ENCODE peak calls at places on chromosomes 13 and 19, in nine cellular contexts. One of them, this sample, is unnamed.

GRCh38 chr19:40807147-40808020 is 8.4 kb downstream of the EGLN2 start:
- DNase-seq in fibroblast of pulmonary artery: no peak
- DNase-seq in osteocyte: no peak
- DNase-seq in H9: peak; percentile 86
- DNase-seq in psoas muscle: no peak
- DNase-seq in cardiac fibroblast: no peak
- DNase-seq in BJ: no peak
- DNase-seq in tibial artery: no peak
- DNase-seq in omental fat pad: no peak
- DNase-seq in this sample: no peak

GRCh38 chr13:40317980-40318327 is 348.5 kb downstream of the FOXO1 start:
- DNase-seq in fibroblast of pulmonary artery: no peak
- DNase-seq in osteocyte: no peak
- DNase-seq in H9: no peak
- DNase-seq in psoas muscle: no peak
- DNase-seq in cardiac fibroblast: no peak
- DNase-seq in BJ: no peak
- DNase-seq in tibial artery: no peak
- DNase-seq in omental fat pad: no peak
- DNase-seq in this sample: no peak

GRCh38 chr19:49125025-49125731 is 5.8 kb downstream of the PPFIA3 start:
- DNase-seq in fibroblast of pulmonary artery: no peak
- DNase-seq in osteocyte: no peak
- DNase-seq in H9: peak; percentile 82
- DNase-seq in psoas muscle: no peak
- DNase-seq in cardiac fibroblast: no peak
- DNase-seq in BJ: no peak
- DNase-seq in tibial artery: no peak
- DNase-seq in omental fat pad: no peak
- DNase-seq in this sample: peak; percentile 33

GRCh38 chr13:21683034-21683733 is 12.3 kb downstream of the FGF9 start:
- DNase-seq in fibroblast of pulmonary artery: no peak
- DNase-seq in osteocyte: no peak
- DNase-seq in H9: no peak
- DNase-seq in psoas muscle: no peak
- DNase-seq in cardiac fibroblast: peak; percentile 43
- DNase-seq in BJ: peak; percentile 59
- DNase-seq in tibial artery: no peak
- DNase-seq in omental fat pad: no peak
- DNase-seq in this sample: no peak

GRCh38 chr13:111912991-111913781 is 153.8 kb upstream of the SOX1 start:
- DNase-seq in fibroblast of pulmonary artery: no peak
- DNase-seq in osteocyte: peak; percentile 79
- DNase-seq in H9: peak; percentile 22
- DNase-seq in psoas muscle: no peak
- DNase-seq in cardiac fibroblast: no peak
- DNase-seq in BJ: no peak
- DNase-seq in tibial artery: no peak
- DNase-seq in omental fat pad: no peak
- DNase-seq in this sample: peak; percentile 43

GRCh38 chr13:77001963-77002587 is 10.2 kb downstream of the CLN5 start:
- DNase-seq in fibroblast of pulmonary artery: no peak
- DNase-seq in osteocyte: no peak
- DNase-seq in H9: no peak
- DNase-seq in psoas muscle: no peak
- DNase-seq in cardiac fibroblast: no peak
- DNase-seq in BJ: no peak
- DNase-seq in tibial artery: no peak
- DNase-seq in omental fat pad: no peak
- DNase-seq in this sample: no peak

GRCh38 chr13:35388979-35389378 is 87.5 kb downstream of the MAB21L1 start:
- DNase-seq in fibroblast of pulmonary artery: peak; percentile 62
- DNase-seq in osteocyte: no peak
- DNase-seq in H9: no peak
- DNase-seq in psoas muscle: no peak
- DNase-seq in cardiac fibroblast: peak; percentile 74
- DNase-seq in BJ: no peak
- DNase-seq in tibial artery: no peak
- DNase-seq in omental fat pad: no peak
- DNase-seq in this sample: no peak

GRCh38 chr13:24905242-24905641 is 141.3 kb downstream of the RNF17 start:
- DNase-seq in fibroblast of pulmonary artery: peak; percentile 18
- DNase-seq in osteocyte: no peak
- DNase-seq in H9: no peak
- DNase-seq in psoas muscle: no peak
- DNase-seq in cardiac fibroblast: peak; percentile 70
- DNase-seq in BJ: no peak
- DNase-seq in tibial artery: no peak
- DNase-seq in omental fat pad: no peak
- DNase-seq in this sample: no peak

GRCh38 chr13:44662515-44662914 is 86.4 kb upstream of the TSC22D1 start:
- DNase-seq in fibroblast of pulmonary artery: no peak
- DNase-seq in osteocyte: no peak
- DNase-seq in H9: no peak
- DNase-seq in psoas muscle: no peak
- DNase-seq in cardiac fibroblast: no peak
- DNase-seq in BJ: no peak
- DNase-seq in tibial artery: no peak
- DNase-seq in omental fat pad: no peak
- DNase-seq in this sample: no peak

GRCh38 chr19:50044922-50045321 is 19.1 kb downstream of the ZNF473 start:
- DNase-seq in fibroblast of pulmonary artery: no peak
- DNase-seq in osteocyte: no peak
- DNase-seq in H9: no peak
- DNase-seq in psoas muscle: no peak
- DNase-seq in cardiac fibroblast: no peak
- DNase-seq in BJ: no peak
- DNase-seq in tibial artery: no peak
- DNase-seq in omental fat pad: no peak
- DNase-seq in this sample: no peak

GRCh38 chr19:35265126-35265995 is 3.4 kb upstream of the USF2 start:
- DNase-seq in fibroblast of pulmonary artery: no peak
- DNase-seq in osteocyte: peak; percentile 68
- DNase-seq in H9: peak; percentile 22
- DNase-seq in psoas muscle: peak; percentile 68
- DNase-seq in cardiac fibroblast: no peak
- DNase-seq in BJ: no peak
- DNase-seq in tibial artery: peak; percentile 53
- DNase-seq in omental fat pad: no peak
- DNase-seq in this sample: no peak

GRCh38 chr19:8333771-8334457 is 9.1 kb downstream of the KANK3 start:
- DNase-seq in fibroblast of pulmonary artery: no peak
- DNase-seq in osteocyte: no peak
- DNase-seq in H9: peak; percentile 66
- DNase-seq in psoas muscle: peak; percentile 46
- DNase-seq in cardiac fibroblast: no peak
- DNase-seq in BJ: no peak
- DNase-seq in tibial artery: no peak
- DNase-seq in omental fat pad: no peak
- DNase-seq in this sample: no peak

GRCh38 chr19:44705502-44706010 is 6.6 kb downstream of the CEACAM16 start:
- DNase-seq in fibroblast of pulmonary artery: no peak
- DNase-seq in osteocyte: no peak
- DNase-seq in H9: no peak
- DNase-seq in psoas muscle: no peak
- DNase-seq in cardiac fibroblast: no peak
- DNase-seq in BJ: no peak
- DNase-seq in tibial artery: no peak
- DNase-seq in omental fat pad: no peak
- DNase-seq in this sample: no peak

GRCh38 chr19:52987221-52987620 is 24.5 kb upstream of the ZNF816 start:
- DNase-seq in fibroblast of pulmonary artery: no peak
- DNase-seq in osteocyte: no peak
- DNase-seq in H9: no peak
- DNase-seq in psoas muscle: no peak
- DNase-seq in cardiac fibroblast: no peak
- DNase-seq in BJ: no peak
- DNase-seq in tibial artery: no peak
- DNase-seq in omental fat pad: no peak
- DNase-seq in this sample: no peak

GRCh38 chr13:37194428-37194861 is 89.0 kb upstream of the CSNK1A1L start:
- DNase-seq in fibroblast of pulmonary artery: peak; percentile 84
- DNase-seq in osteocyte: no peak
- DNase-seq in H9: no peak
- DNase-seq in psoas muscle: no peak
- DNase-seq in cardiac fibroblast: peak; percentile 96
- DNase-seq in BJ: no peak
- DNase-seq in tibial artery: no peak
- DNase-seq in omental fat pad: no peak
- DNase-seq in this sample: no peak

GRCh38 chr19:14786421-14786851 is 8.1 kb upstream of the ADGRE2 start:
- DNase-seq in fibroblast of pulmonary artery: peak; percentile 9
- DNase-seq in osteocyte: peak; percentile 57
- DNase-seq in H9: peak; percentile 81
- DNase-seq in psoas muscle: peak; percentile 56
- DNase-seq in cardiac fibroblast: no peak
- DNase-seq in BJ: no peak
- DNase-seq in tibial artery: peak; percentile 51
- DNase-seq in omental fat pad: no peak
- DNase-seq in this sample: peak; percentile 54
- TF ChIP-seq CTCF in fibroblast of pulmonary artery: peak; percentile 64
- TF ChIP-seq CTCF in osteocyte: peak; percentile 50
- TF ChIP-seq CTCF in H9: peak; percentile 95
- TF ChIP-seq CTCF in psoas muscle: peak; percentile 27
- TF ChIP-seq CTCF in cardiac fibroblast: peak; percentile 71
- TF ChIP-seq CTCF in BJ: peak; percentile 82
- TF ChIP-seq CTCF in tibial artery: peak; percentile 26
- TF ChIP-seq CTCF in omental fat pad: no peak
- TF ChIP-seq CTCF in this sample: peak; percentile 74

GRCh38 chr13:97856001-97856675 is 97.3 kb upstream of the IPO5 start:
- DNase-seq in fibroblast of pulmonary artery: peak; percentile 36
- DNase-seq in osteocyte: no peak
- DNase-seq in H9: no peak
- DNase-seq in psoas muscle: peak; percentile 80
- DNase-seq in cardiac fibroblast: peak; percentile 82
- DNase-seq in BJ: no peak
- DNase-seq in tibial artery: peak; percentile 68
- DNase-seq in omental fat pad: no peak
- DNase-seq in this sample: peak; percentile 17

GRCh38 chr13:97853550-97853949 is 99.9 kb upstream of the IPO5 start:
- DNase-seq in fibroblast of pulmonary artery: no peak
- DNase-seq in osteocyte: no peak
- DNase-seq in H9: no peak
- DNase-seq in psoas muscle: no peak
- DNase-seq in cardiac fibroblast: peak; percentile 62
- DNase-seq in BJ: no peak
- DNase-seq in tibial artery: no peak
- DNase-seq in omental fat pad: no peak
- DNase-seq in this sample: no peak

GRCh38 chr13:97858161-97858560 is 95.3 kb upstream of the IPO5 start:
- DNase-seq in fibroblast of pulmonary artery: no peak
- DNase-seq in osteocyte: no peak
- DNase-seq in H9: no peak
- DNase-seq in psoas muscle: no peak
- DNase-seq in cardiac fibroblast: no peak
- DNase-seq in BJ: no peak
- DNase-seq in tibial artery: no peak
- DNase-seq in omental fat pad: no peak
- DNase-seq in this sample: no peak

GRCh38 chr13:97852181-97852874 is 101.1 kb upstream of the IPO5 start:
- DNase-seq in fibroblast of pulmonary artery: no peak
- DNase-seq in osteocyte: no peak
- DNase-seq in H9: no peak
- DNase-seq in psoas muscle: no peak
- DNase-seq in cardiac fibroblast: no peak
- DNase-seq in BJ: no peak
- DNase-seq in tibial artery: no peak
- DNase-seq in omental fat pad: no peak
- DNase-seq in this sample: no peak

GRCh38 chr13:97855570-97855970 is 97.9 kb upstream of the IPO5 start:
- DNase-seq in fibroblast of pulmonary artery: peak; percentile 86
- DNase-seq in osteocyte: no peak
- DNase-seq in H9: peak; percentile 46
- DNase-seq in psoas muscle: no peak
- DNase-seq in cardiac fibroblast: peak; percentile 89
- DNase-seq in BJ: peak; percentile 40
- DNase-seq in tibial artery: no peak
- DNase-seq in omental fat pad: no peak
- DNase-seq in this sample: peak; percentile 55
- TF ChIP-seq CTCF in fibroblast of pulmonary artery: peak; percentile 81
- TF ChIP-seq CTCF in osteocyte: peak; percentile 97
- TF ChIP-seq CTCF in H9: peak; percentile 93
- TF ChIP-seq CTCF in psoas muscle: peak; percentile 82
- TF ChIP-seq CTCF in cardiac fibroblast: peak; percentile 74
- TF ChIP-seq CTCF in BJ: peak; percentile 80
- TF ChIP-seq CTCF in tibial artery: peak; percentile 81
- TF ChIP-seq CTCF in omental fat pad: peak; percentile 79
- TF ChIP-seq CTCF in this sample: peak; percentile 90

DNA sequence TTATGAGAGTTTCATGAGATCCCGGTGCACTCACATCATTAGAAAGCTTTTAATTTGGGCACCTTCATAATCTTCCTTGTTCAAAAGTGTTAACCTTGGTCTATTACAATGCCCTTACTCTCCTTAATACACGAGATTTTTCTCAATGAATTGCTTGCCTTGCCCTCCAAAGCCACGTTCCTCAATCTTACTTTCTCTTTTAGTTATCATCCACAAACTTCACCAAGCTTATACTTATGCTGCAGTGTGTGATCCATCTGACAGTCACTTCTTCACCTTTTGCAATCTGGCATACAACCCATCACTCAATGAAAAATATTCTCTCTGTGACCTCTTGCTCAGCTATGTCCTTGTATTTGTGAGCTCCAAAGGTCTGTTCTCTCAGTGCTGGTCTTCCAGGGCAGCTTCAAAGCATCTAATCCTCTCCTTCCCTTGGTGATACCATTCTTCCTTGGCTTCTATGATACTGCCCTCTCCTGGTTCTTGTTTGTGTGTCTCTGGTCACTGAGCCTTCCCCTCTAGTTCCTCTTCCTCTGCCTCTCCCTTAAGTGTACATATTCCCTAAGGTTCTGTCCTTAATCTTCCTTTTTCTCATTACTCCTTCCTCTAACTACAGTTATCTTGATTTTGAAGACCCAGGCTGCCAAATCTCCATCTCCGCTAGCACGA is 202.2 kb upstream of the STARD13 start:
- DNase-seq in fibroblast of pulmonary artery: peak; percentile 65
- DNase-seq in osteocyte: no peak
- DNase-seq in H9: peak; percentile 27
- DNase-seq in psoas muscle: no peak
- DNase-seq in cardiac fibroblast: peak; percentile 86
- DNase-seq in BJ: no peak
- DNase-seq in tibial artery: no peak
- DNase-seq in omental fat pad: no peak
- DNase-seq in this sample: no peak
- TF ChIP-seq CTCF in fibroblast of pulmonary artery: peak; percentile 49
- TF ChIP-seq CTCF in osteocyte: peak; percentile 23
- TF ChIP-seq CTCF in H9: peak; percentile 54
- TF ChIP-seq CTCF in psoas muscle: peak; percentile 27
- TF ChIP-seq CTCF in cardiac fibroblast: peak; percentile 78
- TF ChIP-seq CTCF in BJ: peak; percentile 52
- TF ChIP-seq CTCF in tibial artery: peak; percentile 35
- TF ChIP-seq CTCF in omental fat pad: no peak
- TF ChIP-seq CTCF in this sample: no peak

DNA sequence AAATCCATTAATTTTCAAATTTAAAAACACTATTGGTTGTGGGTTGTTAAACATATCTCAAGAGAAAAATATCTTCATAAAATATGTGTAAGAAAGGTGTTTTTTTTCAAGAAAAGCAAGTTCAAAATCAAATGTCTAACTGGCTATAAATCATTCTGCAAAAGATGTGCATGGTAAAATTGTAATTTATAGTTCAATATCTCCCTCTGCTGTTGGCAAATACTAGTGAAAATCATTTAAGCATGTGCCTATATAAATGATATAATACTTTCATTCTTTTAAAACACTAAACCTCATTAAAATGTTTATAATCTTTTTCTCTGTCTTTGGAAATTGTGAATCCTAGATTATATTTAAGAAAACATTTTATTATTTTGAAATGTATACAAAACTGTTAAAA is 17.2 kb upstream of the SLITRK6 start:
- DNase-seq in fibroblast of pulmonary artery: peak; percentile 22
- DNase-seq in osteocyte: no peak
- DNase-seq in H9: no peak
- DNase-seq in psoas muscle: no peak
- DNase-seq in cardiac fibroblast: no peak
- DNase-seq in BJ: no peak
- DNase-seq in tibial artery: no peak
- DNase-seq in omental fat pad: no peak
- DNase-seq in this sample: no peak
- TF ChIP-seq CTCF in fibroblast of pulmonary artery: peak; percentile 8
- TF ChIP-seq CTCF in osteocyte: peak; percentile 66
- TF ChIP-seq CTCF in H9: no peak
- TF ChIP-seq CTCF in psoas muscle: no peak
- TF ChIP-seq CTCF in cardiac fibroblast: no peak
- TF ChIP-seq CTCF in BJ: no peak
- TF ChIP-seq CTCF in tibial artery: no peak
- TF ChIP-seq CTCF in omental fat pad: no peak
- TF ChIP-seq CTCF in this sample: no peak